ENCODE peak calls at places on chromosomes 2 and 18, in four cellular contexts. P is IMR-90, A is neuronal stem cell, H is fibroblast of lung. I is an unnamed sample.

GRCh38 chr18:31176531-31176930 is 13.9 kb upstream of the DSC1 start:
- DNase-seq in P (peak), A (no peak), H (no peak), I (peak)

GRCh38 chr2:237864940-237865622 is 5.7 kb downstream of the RAMP1 start:
- DNase-seq in P (peak), A (no peak), H (peak), I (no peak)

GRCh38 chr18:48835119-48835518 is 115.6 kb downstream of the SMAD7 start:
- DNase-seq in P (no peak), A (no peak), H (no peak), I (no peak)

GRCh38 chr2:223100061-223100511 is 48.1 kb downstream of the KCNE4 start:
- DNase-seq in P (peak), A (no peak), H (peak), I (no peak)

GRCh38 chr18:58195278-58195721 is 151.3 kb downstream of the NEDD4L start:
- DNase-seq in P (no peak), A (no peak), H (no peak), I (no peak)

GRCh38 chr2:68190991-68191731 is 33.5 kb downstream of the PNO1 start:
- DNase-seq in P (peak), A (no peak), H (peak), I (peak)

GRCh38 chr2:172427256-172427989 is at the start of gene ITGA6:
- DNase-seq in P (peak), A (peak), H (peak), I (peak)

GRCh38 chr18:47206945-47207637 is 30.9 kb upstream of the IER3IP1 start:
- DNase-seq in P (no peak), A (no peak), H (no peak), I (no peak)

GRCh38 chr2:96175951-96176350 is 30.7 kb upstream of the DUSP2 start:
- DNase-seq in P (peak), A (no peak), H (peak), I (no peak)

GRCh38 chr18:49609416-49610284 is 47.8 kb downstream of the LIPG start:
- DNase-seq in P (peak), A (no peak), H (no peak), I (no peak)

GRCh38 chr2:118065927-118066326 is 22.3 kb upstream of the INSIG2 start:
- DNase-seq in P (no peak), A (no peak), H (no peak), I (no peak)

GRCh38 chr2:232038251-232038897 is 76.9 kb downstream of the DIS3L2 start:
- DNase-seq in P (no peak), A (no peak), H (no peak), I (no peak)

GRCh38 chr2:120845281-120845680 is 109.6 kb downstream of the GLI2 start:
- DNase-seq in P (peak), A (no peak), H (peak), I (no peak)

GRCh38 chr2:216551669-216552068 is 53.0 kb downstream of the RPL37A start:
- DNase-seq in P (no peak), A (no peak), H (no peak), I (no peak)

GRCh38 chr2:186605041-186605440 is 15.2 kb downstream of the ITGAV start:
- DNase-seq in P (no peak), A (no peak), H (no peak), I (no peak)

GRCh38 chr2:95317123-95317500 is 20.0 kb downstream of the KCNIP3 start:
- DNase-seq in P (no peak), A (no peak), H (no peak), I (no peak)

GRCh38 chr2:108965540-108966299 is 23.3 kb downstream of the EDAR start:
- DNase-seq in P (no peak), A (no peak), H (no peak), I (no peak)

GRCh38 chr2:119746836-119747235 is 12.9 kb upstream of the PTPN4 start:
- DNase-seq in P (peak), A (no peak), H (no peak), I (no peak)

GRCh38 chr2:96636772-96637171 is 1.3 kb downstream of the KANSL3 start:
- DNase-seq in P (no peak), A (no peak), H (peak), I (no peak)

GRCh38 chr2:39024833-39025232 is 96.0 kb downstream of the SOS1 start:
- DNase-seq in P (peak), A (no peak), H (no peak), I (no peak)

GRCh38 chr2:204072443-204073324 is 136.1 kb downstream of the ICOS start:
- DNase-seq in P (no peak), A (peak), H (no peak), I (peak)

GRCh38 chr2:204074434-204074833 is 137.9 kb downstream of the ICOS start:
- DNase-seq in P (no peak), A (no peak), H (no peak), I (no peak)

DNA sequence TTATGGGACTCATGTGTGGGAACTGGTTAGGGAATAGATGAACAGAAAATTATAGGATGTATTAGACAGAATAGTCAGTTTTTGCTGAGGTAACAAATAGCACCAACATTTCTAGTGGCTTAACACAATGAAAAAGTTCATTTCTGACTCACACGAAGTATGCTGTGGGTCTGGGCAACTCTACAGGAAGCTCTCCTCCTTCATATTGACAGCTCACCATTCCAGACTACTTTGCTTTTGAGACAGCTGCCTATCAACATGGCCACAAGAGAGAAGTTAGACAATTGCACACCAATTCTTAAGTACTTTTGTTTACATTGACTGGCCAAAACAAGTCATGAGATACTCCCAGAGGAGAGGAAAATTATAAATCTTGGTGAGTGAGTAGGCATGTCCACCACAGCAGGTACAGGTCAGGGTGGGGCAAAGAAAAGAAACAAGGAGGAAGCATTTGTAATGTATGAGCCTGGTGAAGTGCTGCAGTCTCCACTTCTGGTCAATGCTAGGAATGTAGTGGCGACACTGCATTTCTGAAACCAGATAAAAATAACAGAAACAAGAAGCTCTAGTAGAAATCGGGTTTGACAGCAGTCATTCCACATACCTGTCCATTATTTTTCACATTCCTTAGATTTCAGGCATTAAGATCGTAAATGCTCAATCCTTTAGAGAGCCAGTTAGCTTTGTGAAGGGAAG is 141.6 kb downstream of the ICOS start:
- DNase-seq in P (no peak), A (no peak), H (no peak), I (no peak)
- H3K4me2 ChIP-seq in P (no peak), A (no peak), H (no peak), I (no peak)

GRCh38 chr2:2506536-2506935 is 175.5 kb upstream of the MYT1L start:
- DNase-seq in P (no peak), A (no peak), H (no peak), I (no peak)
- H3K4me2 ChIP-seq in P (no peak), A (no peak), H (no peak), I (no peak)

GRCh38 chr2:215420471-215420935 is 15.4 kb downstream of the FN1 start:
- DNase-seq in P (no peak), A (no peak), H (peak), I (no peak)

GRCh38 chr2:215419769-215420470 is 15.9 kb downstream of the FN1 start:
- DNase-seq in P (no peak), A (no peak), H (peak), I (peak)

GRCh38 chr2:215423234-215423633 is 12.6 kb downstream of the FN1 start:
- DNase-seq in P (no peak), A (no peak), H (peak), I (no peak)

GRCh38 chr2:215422676-215423075 is 13.2 kb downstream of the FN1 start:
- DNase-seq in P (no peak), A (no peak), H (peak), I (no peak)

GRCh38 chr2:215421859-215422461 is 13.9 kb downstream of the FN1 start:
- DNase-seq in P (no peak), A (no peak), H (peak), I (no peak)
- H3K4me2 ChIP-seq in P (peak), A (no peak), H (no peak), I (no peak)

DNA sequence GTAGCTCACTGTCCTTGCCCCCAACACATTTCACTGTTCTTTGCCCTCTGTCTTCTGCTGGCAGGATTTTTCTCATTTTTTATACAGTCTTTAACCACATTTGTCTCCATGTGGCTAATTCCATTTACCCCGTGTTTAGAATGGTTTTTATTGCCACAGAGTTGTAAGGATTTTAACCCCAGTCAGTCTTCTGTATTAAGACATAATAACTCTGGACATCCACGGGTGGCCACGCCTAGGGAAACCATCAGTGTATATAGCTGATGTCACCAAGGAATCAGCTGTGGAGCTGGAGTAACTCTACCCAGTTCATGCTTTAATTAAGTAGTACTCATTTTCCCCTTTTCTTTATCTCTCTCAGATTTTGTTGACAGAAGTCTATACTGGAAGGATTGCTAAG is 139.8 kb downstream of the MAP4K4 start:
- DNase-seq in P (no peak), A (no peak), H (no peak), I (no peak)
- H3K4me2 ChIP-seq in P (no peak), A (no peak), H (no peak), I (no peak)

GRCh38 chr2:85434677-85435076 is 16.2 kb downstream of the SH2D6 start:
- DNase-seq in P (no peak), A (no peak), H (no peak), I (no peak)

GRCh38 chr2:85437488-85438290 is 19.2 kb downstream of the SH2D6 start:
- DNase-seq in P (peak), A (peak), H (peak), I (peak)

GRCh38 chr2:85436836-85437487 is 18.4 kb downstream of the SH2D6 start:
- DNase-seq in P (no peak), A (no peak), H (no peak), I (no peak)

GRCh38 chr2:85435220-85435958 is 16.9 kb downstream of the SH2D6 start:
- DNase-seq in P (no peak), A (no peak), H (no peak), I (no peak)

DNA sequence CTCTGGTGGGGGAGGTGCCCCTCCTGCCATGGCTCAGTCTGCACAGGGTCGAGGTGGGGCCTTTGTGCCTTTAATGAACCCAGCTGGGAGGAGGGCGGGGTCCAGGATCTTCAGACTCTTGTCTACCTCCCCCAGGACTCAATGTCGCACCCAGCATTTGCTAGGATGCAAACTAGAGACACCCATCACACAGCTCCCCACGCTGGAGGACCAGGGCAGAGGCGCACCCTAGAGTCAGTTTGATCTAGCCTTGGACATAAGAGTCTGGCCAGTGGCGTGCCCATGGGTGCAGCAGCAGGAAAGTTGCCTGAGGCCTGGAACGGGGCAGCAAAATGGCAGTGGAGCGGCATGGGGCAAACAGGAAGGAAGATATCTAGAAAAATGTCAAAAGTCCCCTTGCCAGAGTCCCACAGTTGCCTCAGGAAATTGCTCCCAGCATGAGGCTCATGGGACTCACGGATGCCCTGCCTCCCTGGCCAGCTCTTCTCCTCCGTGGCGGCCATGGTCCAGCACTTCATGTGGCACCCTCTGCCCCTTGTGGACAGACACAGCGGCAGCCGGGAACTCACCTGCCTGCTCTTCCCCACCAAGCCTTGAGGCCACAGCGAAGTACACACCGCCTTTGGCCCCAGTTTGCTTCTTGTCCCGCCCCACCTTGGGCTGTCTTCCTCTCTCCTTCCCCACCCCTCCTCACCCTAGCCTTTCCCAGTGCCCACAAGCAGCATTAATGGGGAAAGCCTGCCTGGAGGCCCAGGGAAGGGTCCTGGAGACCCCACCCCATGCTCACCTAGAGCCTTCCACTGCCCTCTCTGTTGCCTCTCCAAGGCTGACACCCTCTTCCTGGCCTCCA is 17.7 kb downstream of the SH2D6 start:
- DNase-seq in P (no peak), A (no peak), H (no peak), I (peak)
- H3K4me2 ChIP-seq in P (no peak), A (no peak), H (no peak), I (peak)

GRCh38 chr18:75802681-75803080 is 375.2 kb upstream of the SMIM21 start:
- DNase-seq in P (no peak), A (no peak), H (no peak), I (no peak)
- H3K4me2 ChIP-seq in P (no peak), A (no peak), H (no peak), I (no peak)

DNA sequence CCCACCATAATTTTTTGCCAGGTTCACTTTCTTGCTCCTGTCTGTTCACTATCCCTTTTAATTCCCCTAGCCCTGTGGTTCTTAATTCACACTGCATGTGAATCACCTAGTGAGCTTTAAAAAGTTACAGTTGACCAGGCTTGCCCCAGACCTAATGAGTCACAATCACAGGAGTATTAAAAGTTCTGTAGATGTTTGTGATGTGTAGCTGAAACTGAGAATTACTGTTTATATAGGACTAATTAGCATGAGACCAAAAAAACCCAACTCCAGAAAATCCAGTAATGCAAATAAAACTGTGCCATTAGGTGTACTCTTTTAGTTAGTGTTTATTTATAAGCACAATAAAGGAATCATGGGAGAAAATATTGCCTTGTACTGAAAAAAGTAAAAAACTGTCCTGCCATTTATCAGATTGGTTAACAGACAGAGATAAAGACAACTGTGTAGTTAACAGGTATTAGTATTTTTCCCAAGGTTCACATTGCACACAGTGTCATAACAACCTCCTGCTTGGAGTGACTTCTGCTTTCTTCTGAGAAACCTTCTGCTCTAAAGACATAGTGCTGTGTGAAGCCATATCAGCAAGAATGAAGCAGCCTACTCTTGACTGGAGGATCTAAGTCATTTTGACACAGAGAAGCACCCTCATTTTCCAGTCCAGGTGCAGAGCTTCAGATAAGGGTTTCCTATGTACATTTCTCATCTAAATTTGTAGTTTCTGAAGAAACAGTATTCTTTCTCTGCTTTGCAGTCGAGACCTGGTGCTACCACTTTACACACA is 39.0 kb downstream of the VAPA start:
- DNase-seq in P (no peak), A (no peak), H (no peak), I (no peak)
- H3K4me2 ChIP-seq in P (no peak), A (no peak), H (no peak), I (no peak)